ENCODE peak calls at places on chromosome 22, in eight cellular contexts. U is endodermal cell, K is upper lobe of left lung, Q is fibroblast of lung, J is K562, Z is uterus, Y is Caco-2, W is breast epithelium. G is an unnamed sample. For H3K36me3, the result is how much of the 10 kb centered on the place peaks cover.

GRCh38 chr22:43094085-43094484 is 4.9 kb upstream of the TTLL1 start:
- DNase-seq in Z (no peak), Y (no peak), Q (no peak), K (peak), J (no peak), U (peak), W (no peak), G (no peak)

GRCh38 chr22:30245181-30245984 is 1.2 kb downstream of the LIF start:
- DNase-seq in J (no peak), K (no peak), Y (peak), U (peak), Z (no peak), Q (peak), W (no peak), G (no peak)

GRCh38 chr22:26576026-26576680 is 13.8 kb downstream of the TPST2 start:
- DNase-seq in W (no peak), Q (no peak), U (no peak), K (no peak), J (no peak), Z (no peak), Y (no peak), G (no peak)

GRCh38 chr22:29787371-29787980 is 20.3 kb downstream of the UQCR10 start:
- DNase-seq in J (no peak), W (no peak), Y (no peak), Z (no peak), U (no peak), Q (no peak), K (no peak), G (no peak)

GRCh38 chr22:34998921-34999320 is 67.0 kb upstream of the ISX start:
- DNase-seq in W (no peak), Q (no peak), Y (no peak), Z (no peak), K (no peak), J (no peak), U (no peak), G (no peak)

GRCh38 chr22:39251762-39252460 is 7.1 kb upstream of the PDGFB start:
- DNase-seq in J (no peak), W (peak), Q (no peak), Z (no peak), Y (no peak), K (no peak), U (peak), G (no peak)

GRCh38 chr22:34414467-34415440 is 494.5 kb upstream of the LARGE1 start:
- DNase-seq in U (peak), Q (no peak), W (no peak), K (peak), J (peak), Y (peak), Z (no peak), G (peak)

GRCh38 chr22:39433476-39434242 is 23.2 kb upstream of the MGAT3 start:
- DNase-seq in Y (no peak), W (no peak), Z (no peak), K (no peak), U (no peak), J (no peak), Q (no peak), G (no peak)

GRCh38 chr22:29165336-29166060 is 40.2 kb upstream of the EMID1 start:
- DNase-seq in K (no peak), Q (no peak), J (no peak), U (peak), Z (no peak), W (no peak), Y (no peak), G (no peak)

GRCh38 chr22:30273196-30273595 is 6.5 kb upstream of the OSM start:
- DNase-seq in Y (no peak), Q (no peak), K (peak), Z (no peak), J (no peak), W (no peak), U (no peak), G (no peak)

GRCh38 chr22:38017272-38017920 is 33.0 kb upstream of the SOX10 start:
- DNase-seq in W (peak), Y (no peak), J (no peak), K (peak), Z (peak), U (no peak), Q (peak), G (no peak)

GRCh38 chr22:21593406-21594232 is 26.1 kb downstream of the UBE2L3 start:
- DNase-seq in Q (no peak), Y (peak), U (peak), J (peak), W (no peak), Z (no peak), K (no peak), G (no peak)

GRCh38 chr22:35312198-35313059 is 12.7 kb downstream of the TOM1 start:
- DNase-seq in W (no peak), Z (no peak), K (no peak), J (no peak), Y (peak), Q (peak), U (no peak), G (peak)

GRCh38 chr22:46754110-46754799 is 8.2 kb upstream of the TBC1D22A start:
- DNase-seq in Y (no peak), W (peak), J (peak), U (no peak), Q (peak), K (peak), Z (peak), G (peak)

GRCh38 chr22:30246962-30247376 is 410 bp upstream of the LIF start:
- DNase-seq in J (no peak), Y (peak), K (no peak), Z (no peak), Q (no peak), W (no peak), U (peak), G (no peak)

GRCh38 chr22:29359469-29359868 is 28.9 kb downstream of the AP1B1 start:
- DNase-seq in Q (peak), W (peak), Y (peak), Z (peak), K (no peak), J (peak), U (peak), G (no peak)

GRCh38 chr22:47452184-47452583 is 689.7 kb downstream of the TBC1D22A start:
- DNase-seq in W (no peak), Z (no peak), K (no peak), Q (no peak), J (peak), Y (no peak), U (peak), G (no peak)

GRCh38 chr22:27207907-27208306 is 550.5 kb downstream of the MIAT start:
- DNase-seq in K (no peak), U (no peak), Y (no peak), Q (no peak), Z (no peak), W (no peak), J (no peak), G (no peak)

GRCh38 chr22:23278883-23279675 is 98.8 kb downstream of the BCR start:
- DNase-seq in W (peak), K (peak), Y (no peak), Z (no peak), U (no peak), J (peak), Q (no peak), G (no peak)

GRCh38 chr22:22374163-22374562 is 129.6 kb downstream of the VPREB1 start:
- DNase-seq in W (no peak), J (no peak), Z (no peak), K (no peak), Q (no peak), U (no peak), Y (no peak), G (no peak)

GRCh38 chr22:17201285-17201945 is 17.8 kb downstream of the ADA2 start:
- DNase-seq in Q (peak), K (no peak), Z (no peak), J (peak), Y (no peak), U (peak), W (no peak), G (no peak)

GRCh38 chr22:17205432-17205831 is 13.8 kb downstream of the ADA2 start:
- DNase-seq in U (no peak), Z (no peak), J (no peak), K (no peak), W (no peak), Y (no peak), Q (no peak), G (no peak)
- TF ChIP-seq CTCF in U (no peak), Z (no peak), J (peak), K (no peak), W (no peak), Y (no peak), Q (no peak), G (no peak)

GRCh38 chr22:49779226-49779625 is 48.4 kb downstream of the BRD1 start:
- DNase-seq in Q (no peak), U (no peak), Z (no peak), J (no peak), Y (no peak), K (no peak), W (no peak), G (no peak)
- H3K36me3 ChIP-seq in Q (under half), U (half or more), Z (under half), J (under half), Y (under half), K (half or more), W (under half), G (under half)

GRCh38 chr22:25461301-25461700 is 103.2 kb upstream of the GRK3 start:
- DNase-seq in J (no peak), W (no peak), Z (no peak), Q (no peak), K (no peak), Y (no peak), U (no peak), G (no peak)
- TF ChIP-seq CTCF in J (no peak), W (no peak), Z (no peak), Q (no peak), K (no peak), Y (no peak), U (no peak), G (no peak)

GRCh38 chr22:40628354-40629042 is 8.0 kb downstream of the MRTFA start:
- DNase-seq in K (no peak), J (no peak), Z (no peak), Q (peak), Y (no peak), U (peak), W (no peak), G (no peak)
- H3K36me3 ChIP-seq in K (under half), J (under half), Z (under half), Q (under half), Y (under half), U (under half), W (under half), G (under half)

DNA sequence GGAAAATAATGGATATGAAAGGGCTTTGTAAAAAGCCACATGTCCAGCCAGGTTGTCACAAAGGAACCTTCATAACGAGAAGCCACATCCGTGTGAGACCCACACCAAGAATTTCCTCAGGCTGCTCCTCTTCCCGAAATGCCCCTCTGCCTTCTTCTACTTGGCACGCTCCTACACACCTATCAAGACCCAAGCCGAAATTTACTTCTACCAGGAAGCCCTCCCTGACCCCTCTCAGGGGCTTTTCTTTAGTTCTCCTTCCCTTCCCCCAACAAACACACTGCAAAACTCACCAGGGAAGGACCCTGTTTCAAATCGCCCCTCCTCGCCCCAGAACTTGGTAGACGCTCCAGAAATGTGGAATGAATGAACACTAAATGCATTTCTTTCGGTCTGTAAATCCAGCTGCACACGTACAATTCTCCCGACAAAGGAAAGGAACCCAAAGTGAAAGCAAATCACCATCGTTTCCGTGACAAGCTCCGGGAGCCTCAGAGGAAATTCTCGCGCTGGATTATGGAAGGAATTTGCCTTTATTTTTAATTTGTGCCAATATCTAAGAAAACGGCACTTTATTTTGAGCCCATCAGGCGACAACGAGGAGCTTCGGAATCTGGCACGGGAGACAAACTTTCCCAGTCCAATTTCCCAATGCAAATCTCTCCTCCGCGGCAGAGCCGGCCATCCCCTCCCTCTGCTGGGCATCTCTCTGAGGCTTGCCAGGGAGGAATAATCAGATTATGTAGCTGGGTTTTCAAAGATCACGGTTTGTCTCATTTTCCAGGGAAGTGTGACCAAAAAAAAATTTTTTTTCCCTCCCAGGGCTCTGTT is 13.2 kb upstream of the SHISAL1 start:
- DNase-seq in W (no peak), Y (no peak), U (no peak), J (no peak), Q (peak), K (no peak), Z (no peak), G (no peak)
- TF ChIP-seq CTCF in W (no peak), Y (no peak), U (no peak), J (no peak), Q (peak), K (no peak), Z (peak), G (no peak)

G was measured in Panc1.